ENCODE peak calls at places on chromosomes 16 and 17, in four cellular contexts. N is brain microvascular endothelial cell; Z is Peyer's patch; J is stimulated activated CD8-positive, alpha-beta memory T cell treated with anti-CD3 and anti-CD28 coated beads, Interleukin-12 subunit alpha, Interleukin-12 subunit beta, amount 100 ng/mL, for 4 hours. S is an unnamed sample.

GRCh38 chr16:85570735-85571562 is 42.2 kb upstream of the GSE1 start:
- DNase-seq in N (no peak), J (peak), Z (peak), S (no peak)

GRCh38 chr17:38341035-38341721 is 2.6 kb downstream of the GPR179 start:
- DNase-seq in Z (no peak), N (no peak), J (no peak), S (no peak)

GRCh38 chr16:88782454-88783390 is 2.3 kb downstream of the PIEZO1 start:
- DNase-seq in Z (peak), J (peak), N (peak), S (peak)

GRCh38 chr16:73058221-73058615 is 10.3 kb upstream of the ZFHX3 start:
- DNase-seq in Z (no peak), N (no peak), J (no peak), S (no peak)

GRCh38 chr16:83231771-83232170 is 576.0 kb upstream of the HSBP1 start:
- DNase-seq in J (no peak), Z (no peak), N (peak), S (no peak)

GRCh38 chr16:81624718-81625543 is 154.2 kb upstream of the PLCG2 start:
- DNase-seq in Z (no peak), J (no peak), N (no peak), S (peak)

GRCh38 chr16:1331712-1332617 is 1.5 kb upstream of the BAIAP3 start:
- DNase-seq in Z (peak), J (no peak), N (peak), S (peak)

GRCh38 chr17:81285179-81285878 is 9.8 kb downstream of the SLC38A10 start:
- DNase-seq in N (peak), Z (peak), J (peak), S (peak)

GRCh38 chr17:38324141-38324540 is 19.6 kb downstream of the GPR179 start:
- DNase-seq in J (no peak), Z (no peak), N (no peak), S (no peak)

GRCh38 chr17:42111901-42112551 is 488 bp downstream of the DHX58 start:
- DNase-seq in J (peak), N (no peak), Z (no peak), S (peak)

GRCh38 chr16:85302018-85302847 is 190.0 kb upstream of the CIBAR2 start:
- DNase-seq in J (no peak), Z (no peak), N (no peak), S (no peak)

GRCh38 chr17:55607736-55608341 is 96.6 kb upstream of the SMIM36 start:
- DNase-seq in J (no peak), Z (no peak), N (no peak), S (no peak)

GRCh38 chr16:22373662-22374310 is 633 bp downstream of the CDR2 start:
- DNase-seq in N (no peak), Z (peak), J (peak), S (peak)

GRCh38 chr17:62701706-62702085 is 74.2 kb downstream of the MRC2 start:
- DNase-seq in N (no peak), Z (no peak), J (no peak), S (no peak)

GRCh38 chr16:6020162-6020980 is 922.8 kb upstream of the EEF2KMT start:
- DNase-seq in N (no peak), Z (no peak), J (no peak), S (no peak)

GRCh38 chr16:57029161-57030160 is 40.1 kb downstream of the NLRC5 start:
- DNase-seq in J (no peak), N (peak), Z (no peak), S (no peak)

GRCh38 chr17:5667871-5668270 is 83.6 kb upstream of the NLRP1 start:
- DNase-seq in J (no peak), N (no peak), Z (no peak), S (no peak)

GRCh38 chr16:89821438-89822187 is 5.2 kb upstream of the FANCA start:
- DNase-seq in J (no peak), Z (no peak), N (no peak), S (no peak)

GRCh38 chr16:2270070-2270462 is 2.1 kb upstream of the RNPS1 start:
- DNase-seq in J (no peak), N (no peak), Z (no peak), S (no peak)

GRCh38 chr16:85303354-85303883 is 191.1 kb upstream of the CIBAR2 start:
- DNase-seq in Z (peak), J (peak), N (no peak), S (peak)

GRCh38 chr16:7026639-7027038 is 306.0 kb upstream of the RBFOX1 start:
- DNase-seq in Z (no peak), N (no peak), J (no peak), S (no peak)

GRCh38 chr17:79852748-79853147 is 13.5 kb upstream of the CBX4 start:
- DNase-seq in Z (no peak), N (no peak), J (no peak), S (peak)

GRCh38 chr17:18960803-18961511 is 9.0 kb downstream of the SLC5A10 start:
- DNase-seq in J (peak), N (peak), Z (peak), S (peak)

GRCh38 chr16:80580109-80580832 is 39.5 kb downstream of the DYNLRB2 start:
- DNase-seq in Z (peak), N (peak), J (peak), S (no peak)

GRCh38 chr16:66925322-66925840 is at the start of gene RRAD:
- DNase-seq in J (peak), N (peak), Z (no peak), S (peak)

GRCh38 chr17:18139498-18139897 is 30.9 kb downstream of the MYO15A start:
- DNase-seq in N (no peak), J (no peak), Z (no peak), S (no peak)

S was measured in hepatic stellate cell.